ENCODE peak calls at places on chromosome 17, in seven cellular contexts. V, Y, A, Q, W, S and F are unnamed samples.

GRCh38 chr17:36197389-36197708 is 791 bp upstream of the CCL3L1 start:
- DNase-seq in A (no peak), Y (no peak), V (peak), Q (no peak), W (no peak), S (no peak), F (no peak)

GRCh38 chr17:38333635-38334295 is 10.0 kb downstream of the GPR179 start:
- DNase-seq in S (peak), W (peak), A (no peak), Y (peak), V (no peak), Q (peak), F (no peak)

GRCh38 chr17:62627904-62628603 is 584 bp downstream of the MRC2 start:
- DNase-seq in Q (no peak), W (peak), A (peak), S (no peak), V (peak), Y (peak), F (no peak)

GRCh38 chr17:66787914-66788313 is 47.0 kb upstream of the CACNG5 start:
- DNase-seq in Y (no peak), Q (no peak), S (no peak), V (no peak), W (no peak), A (no peak), F (no peak)

GRCh38 chr17:82023447-82024241 is 539 bp downstream of the LRRC45 start:
- DNase-seq in Y (peak), S (peak), Q (peak), A (peak), W (no peak), V (no peak), F (peak)

GRCh38 chr17:80051681-80052080 is 15.2 kb downstream of the CCDC40 start:
- DNase-seq in A (no peak), S (no peak), W (no peak), Y (no peak), Q (no peak), V (no peak), F (no peak)

GRCh38 chr17:58319181-58320162 is 9.1 kb downstream of the TSPOAP1 start:
- DNase-seq in Q (no peak), S (no peak), V (no peak), A (no peak), W (no peak), Y (no peak), F (no peak)

GRCh38 chr17:10172241-10172741 is 26.1 kb downstream of the GAS7 start:
- DNase-seq in Q (no peak), A (no peak), W (no peak), S (no peak), Y (no peak), V (no peak), F (no peak)

GRCh38 chr17:67602974-67603373 is 114.8 kb upstream of the NOL11 start:
- DNase-seq in A (peak), W (peak), V (no peak), S (peak), Q (peak), Y (peak), F (peak)

GRCh38 chr17:37844158-37844976 is 79.8 kb upstream of the TBC1D3K start:
- DNase-seq in Y (peak), A (peak), S (no peak), V (peak), Q (no peak), W (peak), F (peak)

GRCh38 chr17:42541041-42541833 is 5.2 kb downstream of the NAGLU start:
- DNase-seq in A (no peak), Q (no peak), S (no peak), V (no peak), W (no peak), Y (no peak), F (peak)

GRCh38 chr17:7673239-7673638 is 14.1 kb downstream of the TP53 start:
- DNase-seq in W (peak), Q (no peak), Y (peak), A (no peak), V (no peak), S (no peak), F (peak)

GRCh38 chr17:40087049-40087794 is 13.2 kb downstream of the NR1D1 start:
- DNase-seq in W (no peak), Q (no peak), Y (no peak), S (no peak), A (no peak), V (no peak), F (no peak)

GRCh38 chr17:20063665-20064648 is 54.8 kb downstream of the SPECC1 start:
- DNase-seq in Y (no peak), V (peak), W (peak), A (peak), Q (peak), S (peak), F (no peak)

GRCh38 chr17:19268611-19269010 is 31.4 kb downstream of the EPN2 start:
- DNase-seq in V (no peak), S (no peak), A (no peak), W (no peak), Y (no peak), Q (no peak), F (no peak)

GRCh38 chr17:58311429-58311894 is 17.1 kb downstream of the TSPOAP1 start:
- DNase-seq in A (no peak), Y (no peak), S (no peak), V (no peak), Q (no peak), W (no peak), F (no peak)

GRCh38 chr17:64008830-64009229 is 10.7 kb downstream of the PRR29 start:
- DNase-seq in Q (no peak), V (no peak), Y (no peak), W (no peak), A (no peak), S (no peak), F (no peak)

GRCh38 chr17:67018429-67019125 is 25.8 kb upstream of the CACNG1 start:
- DNase-seq in S (no peak), Q (no peak), Y (no peak), W (no peak), A (no peak), V (no peak), F (no peak)

GRCh38 chr17:77727216-77727615 is 231.3 kb upstream of the TNRC6C start:
- DNase-seq in V (no peak), Q (no peak), Y (no peak), W (no peak), S (no peak), A (no peak), F (no peak)

GRCh38 chr17:10121971-10122707 is 76.3 kb downstream of the GAS7 start:
- DNase-seq in Y (no peak), W (no peak), Q (no peak), V (no peak), S (no peak), A (no peak), F (no peak)

GRCh38 chr17:50063516-50064252 is 7.8 kb downstream of the ITGA3 start:
- DNase-seq in V (no peak), W (no peak), S (no peak), Q (no peak), Y (no peak), A (peak), F (no peak)

GRCh38 chr17:65523411-65523810 is 38.0 kb downstream of the AXIN2 start:
- DNase-seq in S (no peak), W (no peak), Q (no peak), A (no peak), V (no peak), Y (no peak), F (peak)